ENCODE peak calls at places on chromosome 17, in five cellular contexts. V, M, F, H and L are unnamed samples.

GRCh38 chr17:13736915-13737314 is 135.2 kb upstream of the HS3ST3A1 start:
- DNase-seq in V (no peak), M (no peak), F (no peak), H (no peak), L (no peak)

GRCh38 chr17:77127735-77128361 is 12.9 kb upstream of the SEC14L1 start:
- DNase-seq in V (no peak), M (no peak), F (peak), H (peak), L (peak)

GRCh38 chr17:5468075-5468473 is 708 bp downstream of the DHX33 start:
- DNase-seq in V (peak), M (no peak), F (no peak), H (peak), L (no peak)

GRCh38 chr17:65588194-65588808 is 26.9 kb upstream of the AXIN2 start:
- DNase-seq in V (no peak), M (no peak), F (no peak), H (no peak), L (no peak)

GRCh38 chr17:48457080-48457836 is 27.2 kb upstream of the SKAP1 start:
- DNase-seq in V (no peak), M (no peak), F (peak), H (peak), L (peak)

GRCh38 chr17:18315498-18316360 is 636 bp downstream of the SMCR8 start:
- DNase-seq in V (no peak), M (no peak), F (peak), H (no peak), L (peak)

GRCh38 chr17:76612977-76613851 is 27.6 kb upstream of the ST6GALNAC2 start:
- DNase-seq in V (no peak), M (no peak), F (no peak), H (no peak), L (no peak)

GRCh38 chr17:41739661-41740352 is 5.4 kb upstream of the HAP1 start:
- DNase-seq in V (peak), M (no peak), F (no peak), H (no peak), L (no peak)

GRCh38 chr17:27106347-27106981 is 187.4 kb upstream of the WSB1 start:
- DNase-seq in V (no peak), M (no peak), F (no peak), H (no peak), L (no peak)

GRCh38 chr17:38444151-38444550 is 15.9 kb downstream of the ARHGAP23 start:
- DNase-seq in V (no peak), M (no peak), F (peak), H (peak), L (peak)

GRCh38 chr17:32742686-32743538 is 134.0 kb downstream of the MYO1D start:
- DNase-seq in V (peak), M (no peak), F (no peak), H (no peak), L (no peak)

GRCh38 chr17:42076797-42077559 is 21.3 kb downstream of the ZNF385C start:
- DNase-seq in V (no peak), M (no peak), F (no peak), H (no peak), L (no peak)

GRCh38 chr17:57987582-57988300 is at the start of gene VEZF1:
- DNase-seq in V (no peak), M (no peak), F (peak), H (peak), L (peak)